ENCODE peak calls at places on chromosomes 13 and 19, in eight cellular contexts. Z is left ventricle myocardium inferior, V is psoas muscle, K is brain microvascular endothelial cell, R is heart right ventricle, S is kidney epithelial cell, X is cardiac fibroblast, W is WERI-Rb-1. E is an unnamed sample.

GRCh38 chr13:111610879-111611278 is 290.4 kb downstream of the TEX29 start:
- DNase-seq in Z (no peak), V (no peak), K (no peak), R (no peak), S (no peak), X (no peak), W (no peak), E (no peak)

GRCh38 chr13:27820524-27821482 is 28.5 kb downstream of the GSX1 start:
- DNase-seq in Z (no peak), V (no peak), K (no peak), R (no peak), S (no peak), X (peak), W (no peak), E (no peak)

GRCh38 chr19:13095934-13096890 is 6.4 kb downstream of the LYL1 start:
- DNase-seq in Z (no peak), V (no peak), K (no peak), R (no peak), S (no peak), X (no peak), W (peak), E (no peak)

GRCh38 chr13:46614582-46614981 is 61.6 kb downstream of the LRCH1 start:
- DNase-seq in Z (no peak), V (no peak), K (peak), R (no peak), S (no peak), X (peak), W (no peak), E (no peak)

GRCh38 chr13:42396901-42397670 is 125.1 kb downstream of the AKAP11 start:
- DNase-seq in Z (no peak), V (no peak), K (no peak), R (no peak), S (no peak), X (peak), W (no peak), E (no peak)

GRCh38 chr13:110067355-110068175 is 239.4 kb downstream of the COL4A1 start:
- DNase-seq in Z (peak), V (no peak), K (no peak), R (no peak), S (no peak), X (no peak), W (no peak), E (no peak)

GRCh38 chr19:39557791-39558622 is 18.0 kb upstream of the EID2 start:
- DNase-seq in Z (no peak), V (no peak), K (peak), R (no peak), S (no peak), X (no peak), W (no peak), E (no peak)

GRCh38 chr13:20383058-20383457 is 142.6 kb downstream of the CRYL1 start:
- DNase-seq in Z (no peak), V (no peak), K (no peak), R (no peak), S (no peak), X (no peak), W (no peak), E (no peak)

GRCh38 chr13:94548382-94549240 is 47.3 kb downstream of the TGDS start:
- DNase-seq in Z (peak), V (no peak), K (no peak), R (peak), S (no peak), X (peak), W (peak), E (peak)

GRCh38 chr19:30228726-30229523 is 143.3 kb upstream of the ZNF536 start:
- DNase-seq in Z (no peak), V (no peak), K (no peak), R (no peak), S (no peak), X (no peak), W (peak), E (no peak)

GRCh38 chr13:102402292-102402691 is 444 bp upstream of the FGF14 start:
- DNase-seq in Z (peak), V (peak), K (no peak), R (peak), S (peak), X (no peak), W (peak), E (no peak)

GRCh38 chr19:5631511-5632240 is 8.8 kb downstream of the SAFB start:
- DNase-seq in Z (no peak), V (no peak), K (no peak), R (no peak), S (no peak), X (peak), W (no peak), E (no peak)

GRCh38 chr13:32300406-32300805 is 14.8 kb downstream of the ZAR1L start:
- DNase-seq in Z (no peak), V (no peak), K (no peak), R (no peak), S (no peak), X (no peak), W (no peak), E (no peak)

GRCh38 chr13:112716461-112716820 is 26.6 kb downstream of the ATP11A start:
- DNase-seq in Z (no peak), V (no peak), K (no peak), R (no peak), S (no peak), X (no peak), W (no peak), E (no peak)

GRCh38 chr13:103102482-103102881 is 36.3 kb upstream of the SLC10A2 start:
- DNase-seq in Z (no peak), V (no peak), K (peak), R (no peak), S (no peak), X (no peak), W (no peak), E (no peak)

GRCh38 chr19:47065242-47065641 is 16.8 kb upstream of the TMEM160 start:
- DNase-seq in Z (no peak), V (no peak), K (no peak), R (no peak), S (no peak), X (no peak), W (no peak), E (no peak)

GRCh38 chr19:18961767-18962423 is 20.9 kb upstream of the HOMER3 start:
- DNase-seq in Z (no peak), V (no peak), K (no peak), R (no peak), S (no peak), X (no peak), W (no peak), E (no peak)

GRCh38 chr19:12828494-12828893 is 5.9 kb downstream of the RTBDN start:
- DNase-seq in Z (no peak), V (no peak), K (no peak), R (no peak), S (no peak), X (no peak), W (peak), E (no peak)

GRCh38 chr19:4328243-4328990 is 10.2 kb downstream of the STAP2 start:
- DNase-seq in Z (peak), V (peak), K (peak), R (peak), S (peak), X (peak), W (peak), E (no peak)

GRCh38 chr13:78700121-78700910 is 41.4 kb upstream of the OBI1 start:
- DNase-seq in Z (no peak), V (no peak), K (no peak), R (no peak), S (no peak), X (peak), W (no peak), E (no peak)

GRCh38 chr19:43640424-43640757 is 741 bp upstream of the CADM4 start:
- DNase-seq in Z (no peak), V (no peak), K (no peak), R (no peak), S (no peak), X (no peak), W (no peak), E (no peak)

GRCh38 chr19:41941410-41942202 is 13.4 kb upstream of the ERFL start:
- DNase-seq in Z (no peak), V (no peak), K (no peak), R (no peak), S (no peak), X (no peak), W (no peak), E (no peak)

GRCh38 chr19:2514981-2515518 is 39.1 kb downstream of the GADD45B start:
- DNase-seq in Z (no peak), V (no peak), K (no peak), R (no peak), S (no peak), X (no peak), W (no peak), E (no peak)

GRCh38 chr13:90443268-90443667 is 904.2 kb upstream of the MIR17HG start:
- DNase-seq in Z (no peak), V (no peak), K (no peak), R (no peak), S (no peak), X (peak), W (no peak), E (no peak)

GRCh38 chr19:30884146-30884812 is 465.0 kb downstream of the TSHZ3 start:
- DNase-seq in Z (no peak), V (no peak), K (no peak), R (no peak), S (no peak), X (no peak), W (no peak), E (no peak)

GRCh38 chr19:33453207-33453736 is 68.3 kb downstream of the PEPD start:
- DNase-seq in Z (no peak), V (no peak), K (no peak), R (no peak), S (no peak), X (no peak), W (no peak), E (no peak)

GRCh38 chr13:29436291-29436690 is 159.2 kb downstream of the SLC7A1 start:
- DNase-seq in Z (no peak), V (no peak), K (peak), R (no peak), S (peak), X (peak), W (no peak), E (no peak)

GRCh38 chr13:31160857-31161582 is 684 bp downstream of the HSPH1 start:
- DNase-seq in Z (peak), V (peak), K (peak), R (peak), S (no peak), X (peak), W (peak), E (no peak)

GRCh38 chr13:41565221-41565620 is 107.9 kb downstream of the RGCC start:
- DNase-seq in Z (no peak), V (no peak), K (peak), R (no peak), S (peak), X (peak), W (no peak), E (peak)

GRCh38 chr13:97221046-97221445 is 1.1 kb upstream of the MBNL2 start:
- DNase-seq in Z (no peak), V (no peak), K (no peak), R (no peak), S (no peak), X (no peak), W (no peak), E (no peak)

GRCh38 chr13:70253411-70253810 is 145.2 kb upstream of the KLHL1 start:
- DNase-seq in Z (no peak), V (no peak), K (peak), R (no peak), S (no peak), X (no peak), W (no peak), E (no peak)

GRCh38 chr13:114066956-114067355 is 65.5 kb downstream of the RASA3 start:
- DNase-seq in Z (no peak), V (no peak), K (no peak), R (no peak), S (no peak), X (no peak), W (no peak), E (no peak)
- TF ChIP-seq CTCF in Z (no peak), V (no peak), K (no peak), R (no peak), S (no peak), X (no peak), W (no peak), E (no peak)

GRCh38 chr19:51784109-51784785 is 10.7 kb upstream of the FPR3 start:
- DNase-seq in Z (no peak), V (no peak), K (no peak), R (no peak), S (no peak), X (no peak), W (no peak), E (no peak)

GRCh38 chr19:51783373-51783772 is 11.6 kb upstream of the FPR3 start:
- DNase-seq in Z (no peak), V (no peak), K (peak), R (no peak), S (no peak), X (peak), W (peak), E (no peak)

GRCh38 chr19:51786651-51787494 is 8.1 kb upstream of the FPR3 start:
- DNase-seq in Z (no peak), V (no peak), K (no peak), R (no peak), S (no peak), X (no peak), W (no peak), E (no peak)

GRCh38 chr19:51788029-51788428 is 6.9 kb upstream of the FPR3 start:
- DNase-seq in Z (no peak), V (no peak), K (no peak), R (no peak), S (no peak), X (no peak), W (no peak), E (no peak)

GRCh38 chr19:51784922-51785690 is 9.9 kb upstream of the FPR3 start:
- DNase-seq in Z (peak), V (peak), K (peak), R (peak), S (no peak), X (peak), W (no peak), E (peak)
- H3K4me3 ChIP-seq in Z (no peak), V (no peak), K (no peak), R (no peak), S (no peak), X (no peak), W (no peak), E (no peak)

GRCh38 chr13:22801402-22802003 is 379.3 kb upstream of the SGCG start:
- DNase-seq in Z (no peak), V (no peak), K (no peak), R (no peak), S (no peak), X (peak), W (no peak), E (no peak)
- TF ChIP-seq CTCF in Z (peak), V (peak), K (peak), R (peak), S (peak), X (no peak), W (no peak), E (no peak)

DNA sequence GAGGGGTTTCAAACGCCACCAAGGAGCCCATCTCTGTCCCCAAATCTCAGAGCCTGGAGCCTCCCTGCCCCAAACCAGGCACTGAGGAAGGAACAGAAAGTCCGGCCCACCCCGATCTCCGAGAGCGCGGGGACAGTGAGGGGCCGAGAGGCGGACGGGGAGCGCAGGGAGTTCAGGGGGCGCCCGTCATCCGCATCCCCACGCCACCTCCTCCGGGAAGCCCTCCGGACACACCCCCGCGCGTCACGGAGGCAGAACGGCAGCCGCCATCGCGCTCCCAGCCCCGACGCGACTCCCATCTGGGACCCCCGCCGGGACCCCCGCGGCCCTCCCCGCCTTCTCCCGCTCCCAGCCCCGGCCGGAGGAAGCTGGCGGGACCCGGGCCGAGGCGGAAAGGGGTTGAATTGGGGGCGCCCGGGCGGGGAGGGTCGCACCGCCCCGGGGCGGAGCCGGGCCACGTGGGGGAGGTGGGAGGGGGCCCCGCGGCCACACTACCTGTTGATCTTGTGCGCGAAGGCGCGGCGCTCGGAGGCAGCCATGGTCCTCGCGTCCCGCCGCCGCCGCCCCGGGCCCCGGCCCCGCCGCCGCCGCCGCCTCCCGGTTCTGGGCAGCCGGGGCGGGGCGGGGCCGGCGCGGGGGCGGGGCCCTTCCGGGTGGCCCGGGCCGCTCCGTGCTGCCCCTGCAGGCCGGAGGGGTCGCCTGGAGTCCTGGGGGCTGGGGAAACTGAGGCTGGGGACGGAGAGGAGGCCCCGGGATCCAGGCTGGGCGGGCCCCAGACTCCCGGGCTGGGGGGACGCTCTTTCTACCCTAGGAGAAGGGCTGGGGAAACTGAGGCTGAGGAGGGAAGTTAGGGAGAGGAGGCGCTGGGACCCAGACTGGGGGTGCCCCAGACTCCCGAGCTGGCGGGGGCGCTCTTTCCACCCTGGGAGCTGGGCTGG is at the start of gene DOCK6:
- DNase-seq in Z (peak), V (peak), K (no peak), R (no peak), S (no peak), X (peak), W (peak), E (no peak)
- H3K4me3 ChIP-seq in Z (peak), V (peak), K (peak), R (peak), S (peak), X (peak), W (peak), E (peak)

DNA sequence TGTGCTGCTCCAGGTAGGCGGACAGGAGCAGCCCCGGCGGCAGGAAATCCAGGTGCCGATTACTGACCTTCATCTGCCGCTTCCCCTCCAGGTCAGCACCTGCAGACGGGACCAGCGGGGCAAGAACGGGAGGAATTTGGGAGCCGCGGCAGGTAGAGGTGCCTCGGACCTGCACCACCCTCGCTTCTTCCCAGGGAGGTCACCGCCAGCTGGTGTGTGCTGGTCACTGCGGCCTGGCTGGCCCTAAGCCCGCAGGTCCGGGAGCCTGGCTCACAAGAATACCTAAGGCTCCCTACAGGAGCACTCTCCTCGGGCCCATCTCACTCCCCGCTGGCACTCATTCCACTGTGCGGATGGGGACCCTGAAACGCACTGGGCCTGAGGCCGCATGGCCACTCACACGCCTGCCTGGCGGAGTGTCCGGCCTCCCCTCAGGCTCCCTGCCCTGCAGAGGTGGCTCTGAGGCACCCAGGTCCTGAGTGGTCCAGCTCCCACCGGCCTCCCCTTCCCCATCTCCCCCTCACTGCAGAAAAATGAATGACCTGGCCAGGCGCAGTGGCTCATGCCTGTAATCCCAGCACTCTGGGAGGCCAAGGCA is 4.3 kb downstream of the RNU6-9 start:
- DNase-seq in Z (no peak), V (peak), K (no peak), R (no peak), S (no peak), X (no peak), W (no peak), E (no peak)
- TF ChIP-seq CTCF in Z (no peak), V (no peak), K (peak), R (no peak), S (peak), X (no peak), W (peak), E (peak)

GRCh38 chr19:49359851-49360845 is 2.1 kb downstream of the TEAD2 start:
- DNase-seq in Z (no peak), V (no peak), K (no peak), R (no peak), S (no peak), X (no peak), W (no peak), E (no peak)
- H3K4me3 ChIP-seq in Z (no peak), V (no peak), K (peak), R (no peak), S (peak), X (peak), W (no peak), E (no peak)

GRCh38 chr19:15467734-15468214 is 3.4 kb upstream of the RASAL3 start:
- DNase-seq in Z (no peak), V (no peak), K (no peak), R (no peak), S (no peak), X (no peak), W (no peak), E (no peak)

GRCh38 chr19:15466851-15467733 is 2.7 kb upstream of the RASAL3 start:
- DNase-seq in Z (no peak), V (no peak), K (peak), R (no peak), S (no peak), X (peak), W (no peak), E (no peak)

GRCh38 chr19:15464394-15465385 is at the start of gene RASAL3:
- DNase-seq in Z (no peak), V (no peak), K (no peak), R (no peak), S (no peak), X (peak), W (no peak), E (no peak)

GRCh38 chr19:15461694-15462093 is 2.6 kb downstream of the RASAL3 start:
- DNase-seq in Z (no peak), V (no peak), K (no peak), R (no peak), S (no peak), X (no peak), W (no peak), E (no peak)

GRCh38 chr19:15463865-15464371 is 426 bp downstream of the RASAL3 start:
- DNase-seq in Z (no peak), V (no peak), K (no peak), R (no peak), S (no peak), X (no peak), W (no peak), E (no peak)
- TF ChIP-seq CTCF in Z (no peak), V (no peak), K (no peak), R (no peak), S (no peak), X (no peak), W (no peak), E (no peak)

GRCh38 chr13:89393758-89394157 is 1722.6 kb downstream of the SLITRK5 start:
- DNase-seq in Z (no peak), V (no peak), K (no peak), R (no peak), S (no peak), X (no peak), W (no peak), E (no peak)
- H3K4me3 ChIP-seq in Z (no peak), V (no peak), K (no peak), R (no peak), S (no peak), X (no peak), W (no peak), E (no peak)